ENCODE peak calls at places on chromosomes 13 and 19, in nine cellular contexts. C is upper lobe of right lung, X is fibroblast of lung, G is AG04449, W is body of pancreas, O is neural crest cell, M is IMR-90, T is Peyer's patch, Q is AG09309. Y is an unnamed sample.

GRCh38 chr13:30037766-30038165 is 187.3 kb upstream of the UBL3 start:
- DNase-seq in M (peak), O (no peak), Q (peak), X (peak), G (no peak), T (no peak), W (no peak), C (no peak), Y (no peak)

GRCh38 chr13:94550030-94550738 is 45.8 kb downstream of the TGDS start:
- DNase-seq in M (peak), C (no peak), W (peak), T (no peak), O (no peak), X (peak), G (no peak), Q (peak), Y (no peak)

GRCh38 chr13:25249001-25249543 is 38.2 kb downstream of the MTMR6 start:
- DNase-seq in X (peak), G (no peak), M (peak), W (peak), T (no peak), C (no peak), Q (peak), O (no peak), Y (no peak)

GRCh38 chr13:99357149-99357596 is 50.0 kb upstream of the GPR183 start:
- DNase-seq in G (peak), Q (no peak), W (no peak), O (no peak), X (peak), M (peak), T (no peak), C (no peak), Y (no peak)

GRCh38 chr19:18428837-18429674 is 8.9 kb downstream of the ISYNA1 start:
- DNase-seq in W (peak), G (no peak), O (peak), T (peak), C (peak), M (peak), X (peak), Q (no peak), Y (peak)

GRCh38 chr19:6772028-6772865 is at the start of gene VAV1:
- DNase-seq in T (peak), W (peak), C (peak), M (no peak), Q (no peak), G (no peak), X (no peak), O (no peak), Y (no peak)

GRCh38 chr19:50875795-50876422 is 2.7 kb downstream of the KLK2 start:
- DNase-seq in G (no peak), Q (no peak), X (no peak), M (no peak), O (no peak), T (no peak), C (no peak), W (no peak), Y (no peak)

GRCh38 chr13:80486407-80486806 is 145.5 kb upstream of the SPRY2 start:
- DNase-seq in M (no peak), Q (no peak), O (no peak), X (no peak), C (no peak), W (no peak), G (no peak), T (no peak), Y (no peak)

GRCh38 chr19:31639306-31639705 is 290.1 kb upstream of the TSHZ3 start:
- DNase-seq in T (no peak), C (no peak), W (no peak), O (no peak), M (peak), Q (no peak), G (no peak), X (peak), Y (no peak)

GRCh38 chr13:34733720-34734119 is 208.3 kb upstream of the NBEA start:
- DNase-seq in M (no peak), W (no peak), O (no peak), G (no peak), C (no peak), Q (peak), X (peak), T (no peak), Y (no peak)

GRCh38 chr19:39705578-39706188 is 1.4 kb downstream of the LGALS14 start:
- DNase-seq in G (no peak), M (no peak), Q (no peak), O (no peak), X (no peak), W (no peak), T (no peak), C (no peak), Y (no peak)

GRCh38 chr19:1752009-1752756 is 1.1 kb upstream of the ONECUT3 start:
- DNase-seq in O (no peak), G (no peak), Q (no peak), T (no peak), C (no peak), X (no peak), M (no peak), W (no peak), Y (no peak)

GRCh38 chr13:61695147-61695546 is 279.5 kb upstream of the PCDH20 start:
- DNase-seq in T (no peak), X (peak), M (no peak), G (no peak), O (no peak), C (no peak), Q (no peak), W (no peak), Y (no peak)

GRCh38 chr13:87147076-87147475 is 524.1 kb upstream of the SLITRK5 start:
- DNase-seq in G (no peak), C (no peak), T (no peak), M (peak), W (no peak), X (peak), O (no peak), Q (no peak), Y (no peak)

GRCh38 chr19:39445258-39446071 is at the start of gene SUPT5H:
- DNase-seq in C (peak), O (peak), W (peak), X (peak), T (peak), Q (peak), G (peak), M (peak), Y (peak)

GRCh38 chr13:57409656-57410055 is 221.9 kb upstream of the PCDH17 start:
- DNase-seq in W (no peak), X (no peak), O (no peak), M (no peak), G (no peak), C (no peak), T (no peak), Q (no peak), Y (no peak)

GRCh38 chr13:40114305-40114896 is 458.9 kb downstream of the COG6 start:
- DNase-seq in O (no peak), W (no peak), T (no peak), M (no peak), G (no peak), X (no peak), Q (no peak), C (no peak), Y (no peak)

GRCh38 chr19:12000152-12000981 is 35.1 kb downstream of the ZNF433 start:
- DNase-seq in M (peak), O (no peak), G (no peak), T (no peak), W (no peak), Q (no peak), C (no peak), X (peak), Y (no peak)

GRCh38 chr13:69194130-69194529 is 913.5 kb upstream of the ATXN8OS start:
- DNase-seq in Q (no peak), C (no peak), X (no peak), O (no peak), T (no peak), M (no peak), G (no peak), W (no peak), Y (no peak)

GRCh38 chr19:2727640-2727944 is 6.4 kb upstream of the DIRAS1 start:
- DNase-seq in G (no peak), C (no peak), M (no peak), W (no peak), Q (no peak), T (no peak), X (no peak), O (no peak), Y (no peak)

GRCh38 chr13:50226515-50227147 is 211.4 kb downstream of the KCNRG start:
- DNase-seq in T (no peak), C (no peak), G (no peak), M (no peak), Q (no peak), O (no peak), X (no peak), W (no peak), Y (no peak)

GRCh38 chr19:51366999-51367564 is 894 bp upstream of the ETFB start:
- DNase-seq in O (no peak), T (peak), X (no peak), G (no peak), M (no peak), W (no peak), C (peak), Q (no peak), Y (no peak)

DNA sequence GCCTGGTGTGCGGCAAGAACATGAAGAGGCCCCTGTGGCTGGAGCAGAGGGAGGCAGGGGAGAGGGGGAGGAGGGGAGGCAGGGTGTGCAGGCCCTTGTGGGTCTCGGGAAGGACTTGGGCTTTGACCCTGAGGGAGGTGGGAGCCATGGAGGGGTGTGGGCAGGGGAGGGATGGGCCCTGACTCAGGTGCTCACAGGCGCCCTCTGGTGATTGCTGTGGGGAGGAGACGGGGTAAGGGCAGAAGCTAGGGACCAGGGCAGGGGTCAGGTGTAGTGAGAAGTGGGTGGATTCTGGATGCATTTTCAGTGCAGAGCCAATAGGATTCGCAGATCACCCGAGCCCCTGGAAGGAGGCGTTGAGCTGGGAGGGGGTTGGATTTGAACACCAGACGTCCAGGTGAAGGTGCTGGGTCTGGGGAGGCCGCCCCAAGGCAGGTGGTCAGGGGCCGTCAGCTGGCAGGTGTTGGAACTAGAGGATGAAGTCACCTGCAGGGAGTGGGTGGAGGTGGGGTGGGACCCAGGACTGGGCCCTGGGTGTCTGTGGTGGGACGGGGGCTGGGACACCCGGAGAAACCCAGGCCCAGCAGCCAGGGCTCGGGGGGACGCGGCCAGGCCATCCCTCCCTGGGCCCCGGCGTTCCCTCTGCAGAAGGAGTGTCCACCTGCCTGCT is 185.4 kb downstream of the KDM4B start:
- DNase-seq in O (peak), Q (no peak), T (peak), X (no peak), C (peak), M (no peak), G (no peak), W (peak), Y (peak)
- TF ChIP-seq CTCF in O (peak), Q (peak), T (peak), X (peak), C (peak), M (peak), G (peak), W (peak), Y (no peak)

DNA sequence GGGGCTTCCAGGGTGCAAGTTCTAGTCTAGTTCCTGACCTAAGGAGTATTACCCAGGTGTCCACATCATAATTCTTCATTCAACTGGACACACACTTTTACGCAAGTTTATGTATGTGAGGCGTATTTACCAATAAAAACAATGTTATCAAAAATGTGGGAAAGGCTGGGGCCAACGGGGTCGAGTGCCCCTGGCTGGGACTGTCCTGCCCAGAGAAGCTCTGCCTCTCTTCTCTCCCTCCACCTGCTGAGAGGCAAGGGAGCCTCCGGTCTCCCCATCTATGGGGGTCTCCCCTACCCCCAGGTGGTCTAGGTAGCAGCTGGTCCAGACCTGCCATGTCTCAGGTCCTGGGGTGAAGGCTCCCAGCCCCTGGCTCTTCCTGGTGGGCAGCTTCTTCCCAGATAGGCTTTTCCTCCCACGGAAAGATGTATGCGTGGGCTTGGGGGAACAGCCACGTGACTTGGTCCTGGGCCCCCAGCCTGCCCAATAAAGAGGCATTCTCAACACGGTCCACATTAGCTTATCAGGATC is 132.4 kb downstream of the USP12 start:
- DNase-seq in C (no peak), T (no peak), G (no peak), O (no peak), Q (no peak), W (no peak), X (no peak), M (no peak), Y (no peak)
- TF ChIP-seq CTCF in C (no peak), T (no peak), G (no peak), O (no peak), Q (no peak), W (no peak), X (no peak), M (no peak), Y (no peak)

DNA sequence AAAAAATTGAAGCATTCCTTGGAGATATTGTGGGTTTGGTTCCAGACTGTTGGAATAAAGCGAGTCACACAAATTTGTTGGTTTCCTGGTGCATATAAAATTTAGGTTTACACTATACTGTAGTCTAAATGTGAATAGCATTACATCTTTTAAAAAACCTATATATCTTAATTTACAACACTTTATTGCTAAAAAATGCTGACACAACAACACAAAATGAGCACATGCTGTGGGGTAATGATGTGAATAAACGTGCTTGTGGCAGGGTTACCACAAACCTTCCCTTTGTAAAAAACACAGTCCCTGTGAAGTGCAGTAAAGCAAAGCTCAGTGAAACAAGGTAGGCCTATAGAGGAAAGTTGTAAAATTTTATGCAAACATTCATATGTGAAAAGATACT is 27.7 kb downstream of the MPHOSPH8 start:
- DNase-seq in M (no peak), C (no peak), Q (no peak), G (no peak), X (no peak), W (no peak), T (no peak), O (no peak), Y (no peak)
- TF ChIP-seq CTCF in M (no peak), C (no peak), Q (no peak), G (no peak), X (no peak), W (no peak), T (no peak), O (no peak), Y (no peak)

GRCh38 chr19:36046443-36047050 is 7.5 kb downstream of the THAP8 start:
- DNase-seq in Q (no peak), W (no peak), T (no peak), O (no peak), C (no peak), G (no peak), M (no peak), X (no peak), Y (no peak)
- TF ChIP-seq CTCF in Q (no peak), W (no peak), T (no peak), O (no peak), C (no peak), G (no peak), M (no peak), X (no peak), Y (no peak)

GRCh38 chr19:3852614-3853254 is 16.1 kb downstream of the ZFR2 start:
- DNase-seq in C (no peak), W (peak), G (peak), X (peak), T (peak), O (no peak), Q (no peak), M (peak), Y (no peak)
- TF ChIP-seq CTCF in C (peak), W (no peak), G (peak), X (peak), T (peak), O (peak), Q (peak), M (peak), Y (no peak)

DNA sequence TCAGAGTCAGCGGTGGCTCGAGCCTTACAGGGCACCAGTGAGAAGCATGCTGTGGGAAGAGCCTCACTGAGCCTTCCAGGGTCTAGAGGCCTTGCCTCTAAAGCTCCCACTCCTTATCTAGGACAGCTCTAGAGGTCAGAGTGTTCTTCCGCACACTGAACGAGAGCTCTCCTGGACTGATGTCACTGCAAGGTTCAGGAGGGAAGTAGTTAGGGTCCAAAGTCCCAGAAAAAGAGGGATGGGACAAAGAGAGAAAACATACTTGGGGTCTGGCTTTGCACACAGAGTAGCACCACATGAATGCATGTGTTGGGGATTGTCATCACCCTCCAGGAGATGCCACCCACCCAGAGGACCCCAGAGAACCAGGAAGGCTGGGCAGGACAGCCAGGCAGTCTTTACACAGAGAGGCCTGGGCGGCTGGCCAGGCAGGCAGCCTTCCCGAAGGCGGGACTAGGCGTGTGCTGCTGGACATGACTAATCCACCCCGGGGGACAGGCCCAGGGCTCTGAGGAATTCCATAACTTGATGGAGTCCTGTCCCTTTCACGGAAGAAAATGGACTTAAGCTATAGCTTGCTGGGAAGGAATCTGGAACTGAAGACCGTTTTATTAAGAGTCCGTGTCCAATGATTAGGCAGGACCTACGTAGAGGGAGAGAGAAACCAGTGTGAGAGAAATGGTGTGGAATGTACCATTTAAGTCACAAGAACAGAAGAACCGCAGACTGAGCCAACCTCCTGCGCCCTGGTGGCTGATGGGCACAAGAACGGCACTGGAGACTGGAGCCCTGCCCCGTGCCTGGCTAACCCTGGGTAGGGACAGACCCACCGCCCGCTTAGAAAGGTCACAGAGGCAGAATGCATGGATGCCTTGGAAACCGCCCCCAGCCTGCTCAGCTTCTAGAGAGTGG is 16.7 kb upstream of the EPHX3 start:
- DNase-seq in M (peak), O (no peak), G (peak), C (no peak), T (peak), Q (peak), W (peak), X (peak), Y (no peak)
- TF ChIP-seq CTCF in M (no peak), O (no peak), G (no peak), C (no peak), T (no peak), Q (peak), W (no peak), X (no peak), Y (no peak)

Y was measured in endothelial cell.